ENCODE peak calls at places on chromosome 6, in ten cellular contexts. L, J, Z, P, G, F, K, N, O and M are unnamed samples.

GRCh38 chr6:62150048-62150663 is 135.9 kb downstream of the KHDRBS2 start:
- DNase-seq in O (peak), L (no peak), N (no peak), Z (peak), J (no peak), G (no peak), K (no peak), F (peak), P (peak), M (no peak)

GRCh38 chr6:89221971-89222887 is 5.1 kb upstream of the GABRR1 start:
- DNase-seq in Z (no peak), L (no peak), F (no peak), O (no peak), K (no peak), G (no peak), J (no peak), P (no peak), N (no peak), M (no peak)

GRCh38 chr6:151025076-151025475 is 159.6 kb downstream of the MTHFD1L start:
- DNase-seq in J (no peak), N (peak), F (no peak), Z (no peak), O (no peak), K (no peak), L (peak), G (no peak), P (no peak), M (no peak)

GRCh38 chr6:12047304-12047703 is 35.2 kb downstream of the HIVEP1 start:
- DNase-seq in K (no peak), Z (no peak), O (no peak), N (no peak), J (no peak), P (no peak), F (no peak), L (no peak), G (no peak), M (no peak)

GRCh38 chr6:43937236-43938177 is 167.5 kb downstream of the VEGFA start:
- DNase-seq in J (no peak), K (no peak), N (peak), G (no peak), P (no peak), O (no peak), F (no peak), Z (peak), L (no peak), M (peak)

GRCh38 chr6:11428895-11429294 is 108.7 kb upstream of the TMEM170B start:
- DNase-seq in F (no peak), O (peak), G (no peak), K (no peak), N (no peak), J (peak), L (no peak), Z (peak), P (peak), M (no peak)

GRCh38 chr6:44667668-44668390 is 280.3 kb downstream of the CDC5L start:
- DNase-seq in P (peak), G (no peak), F (peak), Z (peak), L (no peak), N (peak), J (no peak), O (peak), K (no peak), M (no peak)

GRCh38 chr6:14382381-14383236 is 265.0 kb downstream of the CD83 start:
- DNase-seq in K (no peak), Z (no peak), N (no peak), P (no peak), O (no peak), G (no peak), J (no peak), F (no peak), L (no peak), M (no peak)

GRCh38 chr6:43221046-43221773 is 8.1 kb downstream of the DNPH1 start:
- DNase-seq in F (no peak), N (no peak), L (no peak), O (no peak), K (no peak), G (no peak), Z (no peak), J (no peak), P (peak), M (no peak)

GRCh38 chr6:134706806-134707205 is 243.1 kb downstream of the ALDH8A1 start:
- DNase-seq in Z (no peak), N (no peak), F (no peak), K (no peak), P (no peak), G (no peak), L (no peak), O (no peak), J (no peak), M (no peak)

GRCh38 chr6:20652276-20652675 is 118.0 kb downstream of the CDKAL1 start:
- DNase-seq in J (no peak), Z (no peak), F (no peak), O (no peak), G (no peak), P (no peak), K (no peak), L (no peak), N (no peak), M (no peak)

GRCh38 chr6:50602191-50602810 is 111.0 kb upstream of the TFAP2D start:
- DNase-seq in P (peak), L (no peak), N (no peak), G (no peak), K (no peak), O (peak), J (no peak), F (no peak), Z (peak), M (no peak)

GRCh38 chr6:161273356-161273751 is 507 bp downstream of the AGPAT4 start:
- DNase-seq in J (no peak), K (peak), G (no peak), P (peak), Z (peak), F (no peak), O (no peak), N (no peak), L (peak), M (no peak)

GRCh38 chr6:109292983-109293586 is 89.2 kb downstream of the CD164 start:
- DNase-seq in N (no peak), O (no peak), P (no peak), F (no peak), G (no peak), K (no peak), J (no peak), Z (no peak), L (no peak), M (no peak)

GRCh38 chr6:53070808-53071207 is 5.6 kb downstream of the FBXO9 start:
- DNase-seq in J (no peak), L (no peak), O (no peak), K (no peak), G (no peak), Z (no peak), P (peak), F (no peak), N (no peak), M (no peak)

GRCh38 chr6:112636650-112637260 is 289.6 kb downstream of the RFPL4B start:
- DNase-seq in J (peak), G (no peak), P (no peak), N (no peak), K (no peak), Z (no peak), F (no peak), O (no peak), L (no peak), M (no peak)

GRCh38 chr6:111721677-111722219 is 116.1 kb upstream of the TRAF3IP2 start:
- DNase-seq in Z (peak), F (peak), O (peak), J (no peak), G (no peak), L (no peak), K (no peak), P (peak), N (no peak), M (no peak)

GRCh38 chr6:33914519-33915120 is 110.8 kb upstream of the MLN start:
- DNase-seq in N (no peak), G (no peak), O (no peak), K (no peak), L (no peak), J (no peak), Z (no peak), P (no peak), F (no peak), M (no peak)

GRCh38 chr6:11729083-11729482 is 49.5 kb downstream of the ADTRP start:
- DNase-seq in J (no peak), O (no peak), G (no peak), N (no peak), F (no peak), K (no peak), P (no peak), L (no peak), Z (no peak), M (no peak)

GRCh38 chr6:72975346-72975745 is 249.9 kb downstream of the KHDC1L start:
- DNase-seq in J (no peak), F (no peak), O (no peak), G (no peak), Z (peak), P (no peak), L (no peak), N (no peak), K (no peak), M (no peak)

GRCh38 chr6:152932865-152933264 is 50.0 kb downstream of the FBXO5 start:
- DNase-seq in G (no peak), L (no peak), O (no peak), P (no peak), K (no peak), J (no peak), Z (no peak), F (no peak), N (no peak), M (no peak)

GRCh38 chr6:155080876-155081845 is 86.0 kb downstream of the TIAM2 start:
- DNase-seq in L (no peak), J (no peak), K (no peak), F (no peak), Z (no peak), N (no peak), O (no peak), G (no peak), P (no peak), M (no peak)

GRCh38 chr6:31639043-31639442 is 13.4 kb downstream of the BAG6 start:
- DNase-seq in N (no peak), J (no peak), L (no peak), G (no peak), P (no peak), F (no peak), Z (no peak), K (no peak), O (no peak), M (no peak)

GRCh38 chr6:101626264-101626663 is 232.8 kb downstream of the GRIK2 start:
- DNase-seq in F (no peak), L (no peak), K (no peak), Z (no peak), G (no peak), P (no peak), N (no peak), J (no peak), O (no peak), M (no peak)

GRCh38 chr6:162237331-162237730 is 490.2 kb downstream of the PRKN start:
- DNase-seq in F (no peak), P (no peak), Z (no peak), J (no peak), N (no peak), G (no peak), O (no peak), L (no peak), K (no peak), M (no peak)

GRCh38 chr6:169158182-169158573 is 95.5 kb downstream of the THBS2 start:
- DNase-seq in L (peak), F (no peak), K (peak), J (no peak), G (peak), O (no peak), Z (peak), P (peak), N (no peak), M (peak)

GRCh38 chr6:6908116-6908515 is 199.6 kb upstream of the RREB1 start:
- DNase-seq in Z (no peak), O (no peak), L (no peak), G (no peak), P (no peak), F (no peak), N (no peak), K (no peak), J (no peak), M (no peak)

GRCh38 chr6:6907286-6907685 is 200.5 kb upstream of the RREB1 start:
- DNase-seq in N (no peak), L (no peak), F (no peak), J (no peak), Z (no peak), P (no peak), K (no peak), G (no peak), O (no peak), M (no peak)

GRCh38 chr6:6909111-6909510 is 198.7 kb upstream of the RREB1 start:
- DNase-seq in J (no peak), O (no peak), N (no peak), F (no peak), G (no peak), K (no peak), P (no peak), Z (no peak), L (no peak), M (no peak)

GRCh38 chr6:6901945-6902344 is 205.8 kb upstream of the RREB1 start:
- DNase-seq in G (no peak), K (no peak), F (no peak), Z (no peak), L (no peak), O (no peak), J (no peak), P (no peak), N (peak), M (no peak)

GRCh38 chr6:6905961-6906518 is 201.7 kb upstream of the RREB1 start:
- DNase-seq in O (no peak), P (no peak), J (no peak), N (no peak), G (no peak), F (no peak), L (no peak), K (no peak), Z (no peak), M (no peak)
- TF ChIP-seq CTCF in O (no peak), P (no peak), J (no peak), N (no peak), G (no peak), F (no peak), L (no peak), K (no peak), Z (no peak), M (no peak)

DNA sequence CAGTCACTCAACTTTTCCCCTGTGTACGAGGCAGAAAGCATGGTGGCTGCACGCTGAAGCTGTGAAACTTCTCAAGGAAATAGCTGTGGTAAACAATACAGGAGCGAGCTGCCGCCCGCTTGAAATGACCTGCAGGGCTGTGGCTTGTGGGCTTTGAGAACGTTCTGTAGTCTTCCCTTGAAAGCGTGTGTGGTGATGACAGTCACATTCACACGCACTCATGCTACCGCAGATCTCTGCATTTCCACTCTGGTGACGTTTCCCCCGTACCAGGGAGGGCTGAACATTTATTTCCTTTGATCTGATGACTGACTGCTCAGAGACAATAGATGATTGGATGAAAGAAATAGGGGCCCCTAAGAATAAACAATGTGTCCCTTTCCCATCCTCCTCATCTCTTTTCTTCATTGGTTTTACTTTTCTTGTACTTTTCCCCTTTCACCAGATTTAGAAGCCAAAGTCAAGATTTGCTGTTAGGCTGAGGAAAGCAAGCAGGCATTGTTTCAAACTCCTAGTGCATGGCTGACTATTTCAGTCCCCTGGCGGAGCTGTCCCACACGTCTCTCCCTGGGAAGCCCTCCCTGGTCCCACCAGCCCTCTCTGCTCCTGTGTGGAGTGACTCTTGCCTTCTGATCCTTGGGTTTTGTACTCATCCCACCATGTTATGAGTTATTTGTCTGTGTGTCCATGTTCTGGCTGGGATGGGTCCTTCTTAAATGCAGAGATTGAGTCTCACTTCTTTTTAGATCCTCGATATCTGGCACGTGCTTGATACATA is 3.9 kb downstream of the SYTL3 start:
- DNase-seq in L (no peak), K (no peak), P (no peak), Z (no peak), J (no peak), F (no peak), O (no peak), G (no peak), N (peak), M (no peak)
- H3K4me3 ChIP-seq in L (no peak), K (no peak), P (no peak), Z (no peak), J (no peak), F (no peak), O (no peak), G (no peak), N (no peak), M (no peak)

GRCh38 chr6:96015321-96015790 is 418 bp upstream of the FUT9 start:
- DNase-seq in K (no peak), P (no peak), Z (peak), O (no peak), L (no peak), F (no peak), N (no peak), G (peak), J (no peak), M (no peak)
- TF ChIP-seq CTCF in K (no peak), P (no peak), Z (no peak), O (no peak), L (no peak), F (no peak), N (no peak), G (no peak), J (no peak), M (no peak)

DNA sequence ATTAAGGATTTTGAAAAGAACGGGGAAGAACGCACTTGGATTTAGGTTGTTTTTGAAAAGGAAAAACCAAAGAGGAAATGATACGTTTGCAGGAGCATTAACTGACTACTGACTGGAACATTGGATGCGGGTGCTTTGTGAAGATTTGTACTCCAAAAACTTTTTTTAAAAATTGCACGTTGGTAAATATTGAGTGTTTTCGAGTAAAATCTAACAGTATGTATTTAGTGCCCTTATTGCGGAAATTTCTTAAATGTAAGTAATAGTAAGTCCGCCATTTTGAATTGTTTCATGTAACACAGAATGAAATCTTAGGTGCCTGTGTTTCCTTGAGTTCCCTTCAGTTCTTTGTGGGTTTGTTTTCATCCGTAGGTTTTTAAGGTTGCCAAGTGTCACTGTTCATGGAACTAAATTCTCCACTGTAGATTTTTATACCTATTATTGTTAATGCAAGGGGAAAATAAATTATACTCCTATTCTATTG is 15.2 kb upstream of the LIN28B start:
- DNase-seq in N (no peak), O (no peak), K (no peak), P (no peak), L (no peak), J (no peak), Z (no peak), G (no peak), F (no peak), M (no peak)
- H3K4me3 ChIP-seq in N (no peak), O (peak), K (no peak), P (peak), L (peak), J (peak), Z (peak), G (no peak), F (no peak), M (no peak)

GRCh38 chr6:127691147-127691546 is 114.2 kb downstream of the C6orf58 start:
- DNase-seq in K (no peak), G (no peak), N (no peak), O (no peak), L (no peak), Z (no peak), J (no peak), F (no peak), P (no peak), M (no peak)

GRCh38 chr6:127684501-127684900 is 107.5 kb downstream of the C6orf58 start:
- DNase-seq in O (no peak), P (no peak), J (no peak), G (no peak), K (no peak), Z (no peak), N (no peak), L (no peak), F (no peak), M (no peak)

GRCh38 chr6:127695108-127695507 is 118.1 kb downstream of the C6orf58 start:
- DNase-seq in G (no peak), N (no peak), P (no peak), K (no peak), F (no peak), L (no peak), O (no peak), Z (no peak), J (no peak), M (no peak)

GRCh38 chr6:127690588-127690987 is 113.6 kb downstream of the C6orf58 start:
- DNase-seq in G (no peak), O (no peak), Z (no peak), K (no peak), P (no peak), L (no peak), F (no peak), J (no peak), N (no peak), M (no peak)

DNA sequence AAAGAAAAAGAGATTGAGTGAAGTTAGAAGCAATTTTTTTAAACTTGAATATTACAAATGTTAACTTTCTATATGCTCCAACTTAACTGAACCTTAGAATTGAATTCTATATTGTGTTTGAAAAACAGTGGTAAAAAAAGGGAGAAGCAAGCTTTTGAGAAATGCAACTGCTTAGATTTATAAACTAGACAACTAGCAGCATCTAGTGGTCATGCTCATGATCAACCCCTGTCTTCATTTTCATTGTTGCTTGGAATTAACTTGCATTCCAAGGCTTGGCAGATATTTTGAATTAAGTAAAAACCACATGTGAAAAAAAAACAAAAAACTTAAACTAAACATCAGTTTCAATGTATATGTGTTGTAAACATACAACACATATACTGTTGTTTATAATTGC is 113.1 kb downstream of the C6orf58 start:
- DNase-seq in J (peak), F (peak), P (peak), L (no peak), Z (peak), K (no peak), N (no peak), G (no peak), O (no peak), M (no peak)
- TF ChIP-seq CTCF in J (peak), F (peak), P (peak), L (no peak), Z (peak), K (peak), N (no peak), G (peak), O (peak), M (no peak)

DNA sequence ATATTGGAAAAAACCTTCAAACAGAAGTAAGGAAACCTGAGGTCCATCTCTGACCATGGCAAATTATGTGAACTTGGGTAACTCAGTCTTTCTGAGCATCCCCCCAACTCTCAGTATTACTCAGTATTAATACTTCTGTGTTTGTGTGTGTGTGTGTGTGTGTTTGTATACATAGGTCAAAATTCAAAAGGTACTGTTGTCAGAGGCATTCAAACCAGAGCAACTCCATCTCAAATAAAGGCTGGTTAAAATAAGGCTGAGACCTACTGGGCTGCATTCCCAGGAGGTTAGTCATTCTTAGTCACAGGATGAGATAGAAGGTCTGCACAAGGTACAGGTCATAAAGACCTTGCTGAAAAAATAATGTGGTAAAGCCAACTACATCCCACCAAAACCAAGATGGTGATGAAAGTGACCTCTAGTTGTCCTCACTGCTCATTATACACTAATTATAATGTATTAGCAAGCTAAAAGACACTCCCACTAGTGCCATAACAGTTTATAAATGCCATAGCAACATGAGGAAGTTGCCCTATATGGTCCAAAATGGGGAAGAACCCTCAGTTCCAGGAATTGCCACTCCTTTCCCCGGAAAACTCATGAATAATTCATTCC is 33.3 kb upstream of the SLC22A16 start:
- DNase-seq in J (no peak), P (peak), N (peak), L (no peak), K (no peak), O (peak), Z (peak), F (no peak), G (no peak), M (peak)
- H3K4me3 ChIP-seq in J (no peak), P (no peak), N (no peak), L (no peak), K (no peak), O (no peak), Z (no peak), F (no peak), G (no peak), M (no peak)